ENCODE peak calls at places on chromosomes 16 and 17, in ten cellular contexts. R, E, G, M, D, O, A, P, K and Y are unnamed samples.
A peak's percentile ranks its signal among the peaks of the same experiment; 100 is the strongest.

GRCh38 chr16:13587171-13587570 is 332.8 kb upstream of the ERCC4 start:
- DNase-seq in R (no peak), E (no peak), G (no peak), M (no peak), D (no peak), O (no peak), A (no peak), P (no peak), K (no peak), Y (no peak)

GRCh38 chr16:1770328-1771071 is 843 bp downstream of the NME3 start:
- DNase-seq in R (no peak), E (peak; percentile 68), G (no peak), M (peak; percentile 84), D (peak; percentile 78), O (peak; percentile 33), A (peak; percentile 76), P (peak; percentile 28), K (peak; percentile 31), Y (no peak)

GRCh38 chr16:84502581-84502980 is 1.9 kb downstream of the MEAK7 start:
- DNase-seq in R (no peak), E (no peak), G (no peak), M (no peak), D (no peak), O (no peak), A (no peak), P (no peak), K (no peak), Y (no peak)

GRCh38 chr17:30552994-30553565 is 75.9 kb downstream of the GOSR1 start:
- DNase-seq in R (no peak), E (no peak), G (no peak), M (no peak), D (no peak), O (no peak), A (peak; percentile 9), P (no peak), K (no peak), Y (no peak)

GRCh38 chr16:25155553-25156460 is 44.3 kb downstream of the LCMT1 start:
- DNase-seq in R (no peak), E (peak; percentile 85), G (no peak), M (no peak), D (no peak), O (no peak), A (no peak), P (no peak), K (no peak), Y (no peak)

GRCh38 chr17:55540414-55541091 is 29.3 kb upstream of the SMIM36 start:
- DNase-seq in R (no peak), E (peak; percentile 85), G (no peak), M (no peak), D (no peak), O (peak; percentile 35), A (no peak), P (no peak), K (no peak), Y (no peak)

GRCh38 chr17:78538033-78538776 is 39.0 kb downstream of the DNAH17 start:
- DNase-seq in R (no peak), E (no peak), G (no peak), M (no peak), D (no peak), O (no peak), A (no peak), P (no peak), K (peak; percentile 7), Y (no peak)

GRCh38 chr17:27616414-27616813 is 14.6 kb upstream of the LGALS9 start:
- DNase-seq in R (no peak), E (no peak), G (no peak), M (no peak), D (no peak), O (no peak), A (no peak), P (no peak), K (no peak), Y (no peak)

GRCh38 chr17:28745052-28745776 is 1.4 kb downstream of the TRAF4 start:
- DNase-seq in R (no peak), E (peak; percentile 68), G (no peak), M (peak; percentile 48), D (no peak), O (no peak), A (peak; percentile 75), P (no peak), K (peak; percentile 90), Y (no peak)

GRCh38 chr17:57288034-57288752 is 31.9 kb downstream of the MSI2 start:
- DNase-seq in R (no peak), E (peak; percentile 24), G (no peak), M (peak; percentile 64), D (no peak), O (no peak), A (no peak), P (no peak), K (no peak), Y (no peak)

GRCh38 chr17:50127661-50128361 is 2.1 kb downstream of the SAMD14 start:
- DNase-seq in R (no peak), E (peak; percentile 49), G (no peak), M (no peak), D (no peak), O (no peak), A (no peak), P (no peak), K (no peak), Y (no peak)

GRCh38 chr16:49281843-49282642 is 405 bp upstream of the CBLN1 start:
- DNase-seq in R (no peak), E (peak; percentile 48), G (no peak), M (peak; percentile 8), D (peak; percentile 84), O (peak; percentile 2), A (peak; percentile 77), P (peak; percentile 55), K (peak; percentile 92), Y (no peak)

GRCh38 chr16:11583889-11584565 is 2.7 kb downstream of the LITAF start:
- DNase-seq in R (no peak), E (no peak), G (no peak), M (no peak), D (no peak), O (no peak), A (peak; percentile 69), P (no peak), K (no peak), Y (no peak)

GRCh38 chr17:15456486-15456885 is 10.9 kb downstream of the CDRT4 start:
- DNase-seq in R (no peak), E (no peak), G (no peak), M (no peak), D (no peak), O (no peak), A (no peak), P (no peak), K (no peak), Y (no peak)

GRCh38 chr17:52201764-52202571 is 43.5 kb upstream of the CA10 start:
- DNase-seq in R (no peak), E (no peak), G (no peak), M (no peak), D (no peak), O (no peak), A (no peak), P (no peak), K (no peak), Y (no peak)

GRCh38 chr17:56593073-56593740 is at the start of gene NOG:
- DNase-seq in R (no peak), E (peak; percentile 63), G (no peak), M (peak; percentile 48), D (peak; percentile 30), O (no peak), A (no peak), P (no peak), K (peak; percentile 83), Y (peak; percentile 50)

GRCh38 chr16:49590166-49590871 is 216.7 kb downstream of the C16orf78 start:
- DNase-seq in R (no peak), E (no peak), G (no peak), M (no peak), D (no peak), O (no peak), A (peak; percentile 17), P (no peak), K (no peak), Y (no peak)

GRCh38 chr17:2704890-2705248 is 6.7 kb downstream of the CLUH start:
- DNase-seq in R (no peak), E (no peak), G (no peak), M (no peak), D (no peak), O (no peak), A (no peak), P (no peak), K (no peak), Y (no peak)

GRCh38 chr16:89693931-89694783 is 7.3 kb downstream of the SPATA2L start:
- DNase-seq in R (no peak), E (no peak), G (no peak), M (no peak), D (no peak), O (no peak), A (no peak), P (no peak), K (no peak), Y (no peak)

GRCh38 chr16:11557811-11558210 is 28.9 kb downstream of the LITAF start:
- DNase-seq in R (no peak), E (no peak), G (no peak), M (no peak), D (no peak), O (no peak), A (no peak), P (no peak), K (peak; percentile 88), Y (no peak)

GRCh38 chr17:17714879-17715278 is 33.6 kb downstream of the RAI1 start:
- DNase-seq in R (no peak), E (no peak), G (no peak), M (no peak), D (no peak), O (no peak), A (no peak), P (no peak), K (no peak), Y (no peak)

GRCh38 chr16:49052846-49053245 is 228.8 kb downstream of the CBLN1 start:
- DNase-seq in R (no peak), E (no peak), G (no peak), M (no peak), D (no peak), O (no peak), A (no peak), P (no peak), K (no peak), Y (no peak)

GRCh38 chr17:323181-323580 is 29.4 kb downstream of the RPH3AL start:
- DNase-seq in R (no peak), E (no peak), G (no peak), M (no peak), D (peak; percentile 5), O (no peak), A (no peak), P (no peak), K (no peak), Y (no peak)

GRCh38 chr17:33674685-33675084 is 381.6 kb upstream of the ASIC2 start:
- DNase-seq in R (peak; percentile 2), E (peak; percentile 48), G (no peak), M (peak; percentile 42), D (peak; percentile 35), O (peak; percentile 75), A (peak; percentile 51), P (peak; percentile 28), K (peak; percentile 73), Y (no peak)

GRCh38 chr17:48259710-48260291 is 152.2 kb downstream of the SNX11 start:
- DNase-seq in R (no peak), E (peak; percentile 49), G (no peak), M (no peak), D (no peak), O (peak; percentile 12), A (no peak), P (no peak), K (no peak), Y (no peak)

GRCh38 chr17:36036240-36036639 is 18.5 kb upstream of the CCL23 start:
- DNase-seq in R (no peak), E (no peak), G (no peak), M (no peak), D (no peak), O (no peak), A (no peak), P (no peak), K (no peak), Y (no peak)

GRCh38 chr16:54846761-54847160 is 83.9 kb upstream of the IRX5 start:
- DNase-seq in R (no peak), E (peak; percentile 1), G (no peak), M (no peak), D (no peak), O (no peak), A (no peak), P (no peak), K (no peak), Y (no peak)

GRCh38 chr17:50187403-50187735 is 14.1 kb downstream of the COL1A1 start:
- DNase-seq in R (no peak), E (peak; percentile 61), G (no peak), M (no peak), D (no peak), O (no peak), A (no peak), P (no peak), K (no peak), Y (no peak)